ENCODE peak calls at places on chromosomes 3 and 15, in nine cellular contexts. M is brain microvascular endothelial cell; U is MM.1S; D is testis; Q is CD8-positive, alpha-beta memory T cell; C is GM23248; V is naive thymus-derived CD4-positive, alpha-beta T cell; O is adrenal gland; N is heart left ventricle. T is an unnamed sample.

GRCh38 chr3:119223511-119223910 is 17.2 kb downstream of the B4GALT4 start:
- DNase-seq in M (no peak), U (no peak), D (no peak), Q (no peak), C (no peak), V (no peak), O (no peak), N (no peak), T (no peak)

GRCh38 chr3:131602011-131602779 is 99.4 kb upstream of the MRPL3 start:
- DNase-seq in M (no peak), U (no peak), D (peak), Q (no peak), C (peak), V (no peak), O (no peak), N (no peak), T (no peak)

GRCh38 chr15:52362497-52362896 is 66.9 kb upstream of the MYO5C start:
- DNase-seq in M (peak), U (no peak), D (no peak), Q (no peak), C (peak), V (no peak), O (no peak), N (peak), T (peak)

GRCh38 chr3:123745184-123745855 is 138.8 kb downstream of the MYLK start:
- DNase-seq in M (no peak), U (no peak), D (no peak), Q (no peak), C (peak), V (no peak), O (no peak), N (no peak), T (no peak)

GRCh38 chr3:181457190-181457589 is 254.5 kb upstream of the SOX2 start:
- DNase-seq in M (no peak), U (no peak), D (peak), Q (no peak), C (no peak), V (no peak), O (no peak), N (no peak), T (no peak)

GRCh38 chr15:56174649-56175048 is 69.0 kb downstream of the RFX7 start:
- DNase-seq in M (no peak), U (no peak), D (no peak), Q (no peak), C (no peak), V (no peak), O (no peak), N (no peak), T (no peak)

GRCh38 chr3:186083746-186084145 is 25.1 kb downstream of the ETV5 start:
- DNase-seq in M (no peak), U (no peak), D (no peak), Q (no peak), C (no peak), V (no peak), O (no peak), N (no peak), T (no peak)

GRCh38 chr3:117587416-117587815 is 877.8 kb downstream of the TUSC7 start:
- DNase-seq in M (no peak), U (no peak), D (no peak), Q (no peak), C (no peak), V (no peak), O (no peak), N (no peak), T (no peak)

GRCh38 chr3:129001817-129002572 is 891 bp downstream of the EFCC1 start:
- DNase-seq in M (no peak), U (no peak), D (no peak), Q (no peak), C (peak), V (peak), O (no peak), N (no peak), T (no peak)

GRCh38 chr15:40310001-40310959 is 2.5 kb upstream of the PLCB2 start:
- DNase-seq in M (no peak), U (peak), D (peak), Q (peak), C (peak), V (peak), O (no peak), N (peak), T (no peak)

GRCh38 chr15:90967206-90967605 is 12.5 kb downstream of the RCCD1 start:
- DNase-seq in M (no peak), U (no peak), D (no peak), Q (no peak), C (no peak), V (no peak), O (no peak), N (no peak), T (no peak)

GRCh38 chr3:188179006-188179966 is 25.3 kb downstream of the LPP start:
- DNase-seq in M (no peak), U (no peak), D (peak), Q (no peak), C (peak), V (no peak), O (peak), N (peak), T (no peak)

DNA sequence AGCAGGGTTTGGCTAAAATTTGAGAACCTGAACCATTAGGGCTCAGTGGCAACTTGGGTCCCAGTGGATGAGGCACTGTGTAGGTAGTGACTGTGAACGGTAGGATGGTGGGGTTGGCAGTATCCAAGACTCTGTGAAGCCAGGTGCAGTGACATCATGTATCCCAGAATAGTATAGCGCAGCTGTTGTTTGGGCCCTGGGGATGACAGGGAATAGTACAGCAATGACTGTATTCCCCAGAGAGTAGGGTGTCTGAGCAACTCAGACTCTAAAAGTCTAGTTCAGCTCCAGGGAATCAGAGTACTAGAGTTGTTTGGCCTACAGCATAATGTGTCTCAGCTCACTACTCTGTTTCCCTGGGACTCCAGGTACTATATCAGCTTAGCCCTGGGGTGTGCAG is 20.7 kb upstream of the PPP2R3A start:
- DNase-seq in M (peak), U (no peak), D (no peak), Q (no peak), C (peak), V (no peak), O (no peak), N (no peak), T (no peak)
- H3K27ac ChIP-seq in M (no peak), U (no peak), D (no peak), Q (no peak), C (no peak), V (no peak), O (no peak), N (no peak), T (no peak)

DNA sequence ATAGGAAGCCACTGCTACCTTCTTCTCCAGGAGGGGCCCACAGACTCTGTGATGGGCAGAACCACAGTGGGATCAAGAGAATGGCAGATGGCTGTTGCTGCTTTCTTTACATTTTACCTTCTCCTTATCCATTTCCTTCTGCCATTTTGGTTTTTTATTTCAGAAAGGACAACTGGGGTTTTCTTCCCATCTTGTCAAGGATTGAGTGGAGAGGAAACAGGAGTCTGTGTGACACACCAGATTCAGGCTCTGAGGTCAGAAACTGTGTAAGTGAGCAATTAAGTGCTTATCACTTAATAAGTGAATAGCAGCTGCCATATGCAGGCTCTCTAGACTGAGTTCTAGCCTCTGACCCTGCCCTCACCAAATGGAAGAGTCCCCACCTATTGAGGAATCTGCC is 47.3 kb downstream of the ITGB5 start:
- DNase-seq in M (no peak), U (no peak), D (no peak), Q (no peak), C (no peak), V (no peak), O (no peak), N (no peak), T (no peak)
- H3K27ac ChIP-seq in M (peak), U (no peak), D (no peak), Q (no peak), C (peak), V (no peak), O (no peak), N (no peak), T (peak)

GRCh38 chr3:108946292-108947290 is 7.1 kb downstream of the GUCA1C start:
- DNase-seq in M (no peak), U (no peak), D (no peak), Q (no peak), C (peak), V (no peak), O (no peak), N (no peak), T (peak)
- H3K27ac ChIP-seq in M (no peak), U (no peak), D (no peak), Q (no peak), C (no peak), V (no peak), O (no peak), N (no peak), T (peak)

GRCh38 chr15:64859226-64859625 is 17.5 kb downstream of the PLEKHO2 start:
- DNase-seq in M (no peak), U (no peak), D (no peak), Q (no peak), C (no peak), V (no peak), O (no peak), N (no peak), T (no peak)
- H3K27ac ChIP-seq in M (no peak), U (no peak), D (no peak), Q (no peak), C (no peak), V (no peak), O (peak), N (no peak), T (no peak)